ENCODE peak calls at places on chromosomes 1 and 21, in eight cellular contexts. W is A549, O is body of pancreas, Q is prostate gland, F is sigmoid colon, X is GM12891, S is thyroid gland, J is tibial nerve. Y is an unnamed sample.
A peak's percentile ranks its signal among the peaks of the same experiment; 100 is the strongest.

GRCh38 chr1:83931658-83932253 is 67.2 kb downstream of the TTLL7 start:
- DNase-seq in W (peak; percentile 31), O (peak; percentile 51), Q (peak; percentile 32), F (no peak), X (peak; percentile 1), S (peak; percentile 6), J (peak; percentile 53), Y (peak; percentile 13)

GRCh38 chr21:29215709-29216108 is 83.0 kb upstream of the BACH1 start:
- DNase-seq in W (no peak), O (no peak), Q (peak; percentile 49), F (no peak), X (no peak), S (no peak), J (no peak), Y (no peak)

GRCh38 chr1:205933672-205934618 is 9.3 kb downstream of the SLC26A9 start:
- DNase-seq in W (peak; percentile 91), O (peak; percentile 73), Q (peak; percentile 20), F (no peak), X (no peak), S (peak; percentile 42), J (no peak), Y (no peak)

GRCh38 chr1:77016371-77016770 is 149.1 kb downstream of the ST6GALNAC5 start:
- DNase-seq in W (no peak), O (no peak), Q (no peak), F (no peak), X (no peak), S (no peak), J (no peak), Y (no peak)

GRCh38 chr1:232291681-232292080 is 338.3 kb downstream of the SIPA1L2 start:
- DNase-seq in W (no peak), O (no peak), Q (no peak), F (no peak), X (no peak), S (no peak), J (peak; percentile 44), Y (no peak)

GRCh38 chr1:27221098-27221497 is 13.3 kb upstream of the WDTC1 start:
- DNase-seq in W (no peak), O (no peak), Q (no peak), F (no peak), X (no peak), S (no peak), J (no peak), Y (no peak)

GRCh38 chr21:42258885-42259407 is 40.0 kb downstream of the ABCG1 start:
- DNase-seq in W (no peak), O (no peak), Q (no peak), F (no peak), X (no peak), S (peak; percentile 20), J (no peak), Y (no peak)

GRCh38 chr1:236142358-236143103 is at the start of gene GPR137B:
- DNase-seq in W (peak; percentile 37), O (peak; percentile 60), Q (peak; percentile 37), F (no peak), X (peak; percentile 82), S (peak; percentile 52), J (peak; percentile 26), Y (peak; percentile 67)

GRCh38 chr1:29912413-29912812 is 676.1 kb downstream of the PTPRU start:
- DNase-seq in W (peak; percentile 29), O (no peak), Q (no peak), F (peak; percentile 29), X (no peak), S (no peak), J (no peak), Y (no peak)

GRCh38 chr1:218344814-218345672 is at the start of gene TGFB2:
- DNase-seq in W (peak; percentile 92), O (peak; percentile 51), Q (peak; percentile 55), F (peak; percentile 87), X (no peak), S (peak; percentile 42), J (peak; percentile 64), Y (peak; percentile 54)
- TF ChIP-seq POLR2A in W (peak; percentile 58), O (peak; percentile 88), Q (peak; percentile 64), F (peak; percentile 55), X (no peak), S (no peak), J (peak; percentile 69), Y (peak; percentile 83)

DNA sequence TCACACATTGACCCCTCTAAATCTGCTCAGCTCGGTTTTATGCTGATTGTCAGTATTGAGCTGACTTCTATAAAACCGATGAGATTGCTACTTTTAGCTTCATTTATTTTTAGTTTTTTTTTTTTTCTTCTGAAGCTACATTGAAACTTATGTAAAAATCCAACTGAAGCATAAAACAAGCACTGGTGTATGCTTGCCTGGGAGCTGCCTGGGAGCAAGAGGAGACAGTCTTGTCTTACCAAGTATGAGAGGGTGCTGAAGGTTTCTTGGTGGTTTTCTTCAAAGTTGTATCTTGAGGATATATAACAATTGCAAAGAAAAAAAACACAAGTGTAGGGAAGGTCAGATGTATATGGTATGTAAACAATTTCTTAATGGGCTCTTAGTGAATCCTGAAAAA is 4.3 kb downstream of the RWDD3 start:
- DNase-seq in W (no peak), O (no peak), Q (no peak), F (no peak), X (no peak), S (no peak), J (no peak), Y (no peak)
- TF ChIP-seq POLR2A in W (no peak), O (no peak), Q (no peak), F (no peak), X (no peak), S (no peak), J (no peak), Y (no peak)

GRCh38 chr1:154936416-154937050 is at the start of gene PMVK:
- DNase-seq in W (peak; percentile 97), O (peak; percentile 97), Q (peak; percentile 96), F (peak; percentile 99), X (peak; percentile 90), S (peak; percentile 98), J (peak; percentile 97), Y (peak; percentile 94)
- TF ChIP-seq POLR2A in W (peak; percentile 80), O (peak; percentile 88), Q (peak; percentile 70), F (peak; percentile 54), X (peak; percentile 87), S (no peak), J (peak; percentile 78), Y (peak; percentile 70)

DNA sequence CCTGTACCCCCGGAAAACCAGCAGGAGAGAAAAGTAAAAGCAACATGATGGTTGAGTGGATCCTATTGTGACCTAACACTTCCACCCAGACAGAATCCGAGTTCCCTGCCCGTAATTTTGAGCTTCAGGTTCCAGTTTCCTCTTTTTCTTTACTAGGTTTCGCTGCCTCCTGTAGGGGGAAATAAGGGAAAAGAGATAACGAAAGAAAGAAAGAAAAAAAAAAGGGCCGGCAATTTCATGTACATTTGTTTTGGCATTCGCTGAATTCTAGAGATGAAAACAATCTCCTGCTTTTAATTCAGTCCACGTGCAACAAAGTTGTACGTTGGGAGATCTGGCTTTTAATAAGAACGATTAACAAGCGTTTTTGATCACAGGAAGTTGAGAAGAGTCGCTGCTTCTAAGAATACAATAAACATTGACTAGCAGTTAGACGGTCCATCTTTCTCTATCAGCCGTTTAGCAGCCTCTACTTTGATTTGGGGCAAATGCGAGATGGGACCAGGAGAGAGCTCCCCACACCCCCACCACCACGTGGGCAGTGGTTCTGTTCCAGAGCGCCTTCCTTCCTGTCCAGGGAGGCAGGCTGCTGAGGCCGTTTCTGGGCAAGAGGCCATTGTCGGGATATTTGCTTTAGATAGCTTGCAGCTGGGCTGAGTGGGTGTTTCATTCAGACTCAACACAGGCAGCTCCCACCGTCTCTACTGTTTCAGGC is 155.9 kb upstream of the RUNX1 start:
- DNase-seq in W (no peak), O (peak; percentile 86), Q (peak; percentile 21), F (peak; percentile 89), X (no peak), S (peak; percentile 20), J (no peak), Y (peak; percentile 90)
- TF ChIP-seq POLR2A in W (no peak), O (no peak), Q (no peak), F (no peak), X (no peak), S (no peak), J (no peak), Y (no peak)

GRCh38 chr1:62417351-62417999 is 19.4 kb upstream of the USP1 start:
- DNase-seq in W (no peak), O (no peak), Q (no peak), F (no peak), X (no peak), S (no peak), J (no peak), Y (no peak)
- TF ChIP-seq POLR2A in W (no peak), O (no peak), Q (no peak), F (no peak), X (no peak), S (no peak), J (no peak), Y (no peak)

DNA sequence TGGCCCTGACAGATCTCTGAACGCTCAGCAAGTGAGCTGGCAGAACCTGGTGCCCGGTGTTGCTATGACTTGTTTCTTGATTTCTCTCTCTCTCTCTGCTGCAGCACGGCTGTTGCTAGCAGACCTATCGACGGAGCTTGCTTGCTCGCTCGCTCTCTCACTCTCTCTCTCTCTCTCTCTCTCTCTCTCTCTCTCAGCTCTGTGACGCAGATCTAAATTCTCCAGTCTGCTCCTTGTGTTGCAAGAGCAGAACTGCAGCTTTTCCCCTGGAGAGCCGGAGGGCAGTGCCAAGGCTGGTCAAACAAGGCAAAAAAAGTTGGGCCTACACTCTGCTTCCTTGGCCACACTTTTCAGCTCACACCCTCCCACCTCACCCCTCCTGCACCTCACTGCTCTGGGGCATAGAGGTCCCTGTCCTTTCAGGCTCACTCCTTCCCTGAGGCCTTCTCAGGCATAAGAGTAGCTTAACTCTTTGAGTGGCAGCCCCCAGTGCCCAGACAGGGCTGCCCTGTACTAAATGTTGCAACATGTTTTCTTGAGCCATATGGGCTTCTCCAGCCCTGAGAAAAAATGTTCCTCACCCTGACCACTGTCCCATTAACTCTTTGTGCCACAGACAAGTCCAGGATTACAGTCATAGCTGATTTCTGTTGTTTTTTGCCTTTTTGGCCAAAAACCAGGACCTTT is 72.2 kb downstream of the CD46 start:
- DNase-seq in W (peak; percentile 97), O (peak; percentile 96), Q (peak; percentile 88), F (peak; percentile 96), X (no peak), S (peak; percentile 90), J (peak; percentile 82), Y (peak; percentile 84)
- TF ChIP-seq POLR2A in W (peak; percentile 14), O (peak; percentile 99), Q (peak; percentile 86), F (peak; percentile 89), X (peak; percentile 84), S (peak; percentile 39), J (peak; percentile 92), Y (peak; percentile 94)

DNA sequence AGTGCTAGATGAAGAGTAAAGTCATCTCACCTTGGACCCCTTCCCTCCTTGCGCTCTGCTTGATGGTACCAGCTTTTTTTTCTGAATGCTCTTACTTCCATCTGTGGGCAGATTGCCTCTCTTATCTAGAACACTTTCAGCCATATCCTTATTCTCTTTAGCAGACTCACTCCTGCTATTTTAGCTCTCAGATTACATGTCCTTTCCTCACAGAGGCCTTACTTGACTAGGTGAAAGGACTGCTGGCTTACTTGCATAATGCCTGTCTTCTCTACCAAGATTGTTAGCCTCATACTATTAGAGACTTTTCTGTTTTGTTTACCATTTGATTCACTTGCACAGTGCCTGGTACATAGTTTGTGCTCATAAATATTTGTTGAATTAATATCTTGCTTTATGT is 9.3 kb downstream of the IFI44 start:
- DNase-seq in W (no peak), O (no peak), Q (no peak), F (no peak), X (no peak), S (no peak), J (no peak), Y (no peak)
- TF ChIP-seq POLR2A in W (no peak), O (no peak), Q (no peak), F (no peak), X (no peak), S (no peak), J (no peak), Y (no peak)

Y was measured in ovary.